ENCODE peak calls at places on chromosomes 13 and 19, in eight cellular contexts. X is breast epithelium; Q is right lobe of liver; A is WTC11; E is osteoblast; B is testis; O is CD4-positive, alpha-beta T cell; K is transverse colon. V is an unnamed sample.

GRCh38 chr19:4391701-4392543 is 8.4 kb downstream of the SH3GL1 start:
- DNase-seq in X (no peak), Q (peak; percentile 56), A (no peak), E (peak; percentile 95), B (no peak), O (no peak), K (no peak), V (no peak)

GRCh38 chr13:20125129-20125782 is 35.6 kb downstream of the GJA3 start:
- DNase-seq in X (no peak), Q (no peak), A (no peak), E (peak; percentile 90), B (no peak), O (no peak), K (no peak), V (no peak)

GRCh38 chr13:29067306-29067945 is 247.3 kb downstream of the MTUS2 start:
- DNase-seq in X (no peak), Q (no peak), A (no peak), E (no peak), B (no peak), O (no peak), K (no peak), V (no peak)

GRCh38 chr19:1027953-1028902 is 1.8 kb downstream of the CNN2 start:
- DNase-seq in X (peak; percentile 81), Q (no peak), A (peak; percentile 82), E (peak; percentile 100), B (peak; percentile 66), O (peak; percentile 72), K (peak; percentile 84), V (no peak)

GRCh38 chr13:67052550-67053237 is 177.4 kb downstream of the PCDH9 start:
- DNase-seq in X (no peak), Q (no peak), A (no peak), E (no peak), B (no peak), O (no peak), K (no peak), V (no peak)

GRCh38 chr19:50494186-50495019 is 16.6 kb downstream of the JOSD2 start:
- DNase-seq in X (no peak), Q (no peak), A (no peak), E (no peak), B (no peak), O (no peak), K (no peak), V (no peak)

GRCh38 chr13:97853550-97853949 is 99.9 kb upstream of the IPO5 start:
- DNase-seq in X (no peak), Q (no peak), A (no peak), E (peak; percentile 71), B (no peak), O (no peak), K (no peak), V (no peak)

GRCh38 chr19:4057913-4058695 is 8.6 kb downstream of the ZBTB7A start:
- DNase-seq in X (peak; percentile 87), Q (peak; percentile 88), A (no peak), E (peak; percentile 100), B (peak; percentile 61), O (peak; percentile 33), K (peak; percentile 87), V (peak; percentile 87)

GRCh38 chr19:1090731-1091543 is 4.2 kb downstream of the POLR2E start:
- DNase-seq in X (no peak), Q (no peak), A (no peak), E (no peak), B (no peak), O (no peak), K (no peak), V (no peak)

GRCh38 chr19:12800873-12801465 is 631 bp downstream of the PRDX2 start:
- DNase-seq in X (no peak), Q (no peak), A (peak; percentile 54), E (no peak), B (peak; percentile 25), O (no peak), K (no peak), V (no peak)

GRCh38 chr13:24272452-24273161 is 36.8 kb upstream of the C1QTNF9 start:
- DNase-seq in X (no peak), Q (no peak), A (no peak), E (no peak), B (peak; percentile 83), O (no peak), K (no peak), V (no peak)

GRCh38 chr13:76723551-76724232 is 162.5 kb downstream of the KCTD12 start:
- DNase-seq in X (no peak), Q (no peak), A (peak; percentile 9), E (peak; percentile 58), B (peak; percentile 34), O (no peak), K (peak; percentile 11), V (no peak)

GRCh38 chr19:33677745-33678426 is 56.1 kb downstream of the CHST8 start:
- DNase-seq in X (no peak), Q (peak; percentile 31), A (peak; percentile 69), E (no peak), B (no peak), O (no peak), K (no peak), V (no peak)

GRCh38 chr13:110272651-110273050 is 34.3 kb downstream of the COL4A1 start:
- DNase-seq in X (no peak), Q (no peak), A (no peak), E (no peak), B (no peak), O (no peak), K (no peak), V (no peak)

GRCh38 chr13:110275931-110276552 is 30.9 kb downstream of the COL4A1 start:
- DNase-seq in X (no peak), Q (no peak), A (no peak), E (no peak), B (peak; percentile 65), O (no peak), K (no peak), V (peak; percentile 70)

GRCh38 chr13:110273254-110273653 is 33.7 kb downstream of the COL4A1 start:
- DNase-seq in X (no peak), Q (no peak), A (no peak), E (no peak), B (no peak), O (no peak), K (no peak), V (no peak)

GRCh38 chr13:110276553-110276950 is 30.4 kb downstream of the COL4A1 start:
- DNase-seq in X (no peak), Q (no peak), A (no peak), E (no peak), B (no peak), O (no peak), K (no peak), V (no peak)

GRCh38 chr13:110274687-110275086 is 32.3 kb downstream of the COL4A1 start:
- DNase-seq in X (no peak), Q (no peak), A (no peak), E (no peak), B (no peak), O (no peak), K (no peak), V (no peak)
- TF ChIP-seq CTCF in X (no peak), Q (no peak), A (no peak), E (peak; percentile 39), B (no peak), O (no peak), K (no peak), V (no peak)

DNA sequence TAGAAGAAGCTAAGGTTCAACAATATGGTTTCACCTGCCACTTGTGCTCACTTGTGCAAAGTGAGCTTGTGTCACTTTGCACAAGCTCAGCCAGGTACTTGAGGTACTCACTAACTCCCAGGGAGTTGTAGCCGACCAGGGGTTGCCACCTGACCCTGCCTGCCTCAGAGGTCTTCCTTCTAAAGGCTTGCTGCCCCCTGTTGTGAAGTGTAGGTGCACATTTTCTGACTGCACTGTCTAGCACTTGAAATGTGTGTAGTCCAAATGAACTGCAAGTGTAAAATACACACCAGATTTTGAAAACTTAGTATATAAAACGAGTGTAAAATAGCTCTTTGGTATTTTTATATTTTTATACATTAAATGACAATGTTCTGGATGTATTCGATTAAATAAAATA is 230.8 kb downstream of the DLEU7 start:
- DNase-seq in X (no peak), Q (no peak), A (no peak), E (no peak), B (no peak), O (no peak), K (no peak), V (no peak)
- TF ChIP-seq CTCF in X (no peak), Q (no peak), A (no peak), E (no peak), B (no peak), O (no peak), K (no peak), V (no peak)

DNA sequence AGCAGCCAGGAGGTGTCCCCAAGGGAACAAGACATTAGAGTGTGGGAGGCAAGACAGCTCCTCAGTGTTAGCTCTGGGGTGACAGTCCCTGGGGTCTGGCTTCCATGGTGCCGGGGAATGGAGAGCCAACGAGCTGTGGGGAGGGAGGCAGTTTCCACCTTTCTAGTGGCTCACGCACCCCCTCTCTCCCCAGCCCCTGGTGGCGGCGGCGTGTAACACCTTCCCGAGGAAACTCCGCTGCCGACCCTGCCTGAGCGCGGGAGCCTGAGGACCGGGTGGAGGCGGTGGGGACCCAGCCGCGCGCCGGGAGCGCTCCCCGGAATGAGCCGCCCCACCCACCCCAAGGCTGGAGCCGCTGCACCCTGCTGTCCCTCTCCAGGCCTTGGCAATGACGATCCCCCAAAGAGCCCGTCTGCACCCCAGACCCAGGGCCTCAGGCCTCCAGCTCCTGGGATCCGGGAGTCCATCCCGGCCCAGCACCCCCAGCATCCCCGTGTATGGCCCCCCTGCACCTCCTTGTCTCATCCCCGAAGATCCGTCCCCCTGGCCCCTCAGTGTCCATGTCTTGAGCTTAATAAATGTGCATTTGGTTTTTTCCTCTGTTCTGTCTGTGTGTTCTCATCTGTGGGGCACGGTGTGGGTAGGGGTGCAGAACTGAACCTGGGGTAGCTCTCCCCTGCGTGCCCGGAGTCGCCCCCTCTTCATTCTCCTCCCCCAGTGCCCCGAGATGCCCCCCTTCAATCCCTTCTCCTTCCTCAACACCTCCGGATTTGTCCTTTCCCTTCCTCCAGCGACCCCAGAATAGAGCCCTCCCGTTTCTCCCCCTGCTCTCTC is 617 bp upstream of the FXYD5 start:
- DNase-seq in X (no peak), Q (no peak), A (peak; percentile 79), E (peak; percentile 90), B (no peak), O (peak; percentile 77), K (peak; percentile 56), V (no peak)
- TF ChIP-seq CTCF in X (peak; percentile 69), Q (peak; percentile 40), A (peak; percentile 76), E (peak; percentile 53), B (no peak), O (peak; percentile 84), K (peak; percentile 53), V (peak; percentile 12)

GRCh38 chr13:60756306-60756705 is 359.3 kb downstream of the TDRD3 start:
- DNase-seq in X (no peak), Q (no peak), A (no peak), E (no peak), B (peak; percentile 14), O (no peak), K (no peak), V (no peak)

GRCh38 chr13:60757481-60757880 is 360.5 kb downstream of the TDRD3 start:
- DNase-seq in X (no peak), Q (no peak), A (no peak), E (no peak), B (no peak), O (no peak), K (no peak), V (no peak)

GRCh38 chr13:60754691-60755090 is 357.7 kb downstream of the TDRD3 start:
- DNase-seq in X (no peak), Q (no peak), A (no peak), E (no peak), B (no peak), O (no peak), K (no peak), V (no peak)

GRCh38 chr13:60754211-60754610 is 357.2 kb downstream of the TDRD3 start:
- DNase-seq in X (no peak), Q (no peak), A (no peak), E (no peak), B (no peak), O (no peak), K (no peak), V (no peak)

GRCh38 chr13:60755380-60756163 is 358.6 kb downstream of the TDRD3 start:
- DNase-seq in X (no peak), Q (no peak), A (peak; percentile 23), E (no peak), B (no peak), O (no peak), K (no peak), V (no peak)
- TF ChIP-seq CTCF in X (no peak), Q (no peak), A (peak; percentile 15), E (no peak), B (no peak), O (no peak), K (no peak), V (no peak)

V was measured in tibial nerve.